ENCODE peak calls at places on chromosome 7, in eight cellular contexts. H is activated T-cell treated with anti-CD3 and anti-CD28 coated beads for 4 hours; O is A549; L is stomach; Y is fibroblast of the conjunctiva; M is stimulated activated CD8-positive, alpha-beta memory T cell treated with anti-CD3 and anti-CD28 coated beads, Interleukin-15, amount 100 ng/mL, for 1 hour; J is NCI-H1436; V is non-pigmented ciliary epithelial cell. T is an unnamed sample.

GRCh38 chr7:112204072-112204775 is 2.0 kb downstream of the DOCK4 start:
- DNase-seq in H (no peak), Y (no peak), L (no peak), J (no peak), V (no peak), O (peak), M (no peak), T (no peak)

GRCh38 chr7:45105588-45106188 is 5.8 kb downstream of the TBRG4 start:
- DNase-seq in L (no peak), V (no peak), M (no peak), Y (no peak), J (no peak), O (no peak), H (no peak), T (no peak)

GRCh38 chr7:80611779-80612178 is 26.7 kb upstream of the CD36 start:
- DNase-seq in V (peak), Y (peak), H (no peak), L (peak), O (no peak), M (no peak), J (no peak), T (no peak)

GRCh38 chr7:46681865-46682503 is 760.9 kb upstream of the IGFBP3 start:
- DNase-seq in J (no peak), O (no peak), H (no peak), L (no peak), M (no peak), V (no peak), Y (no peak), T (no peak)

GRCh38 chr7:52685351-52685750 is 350.1 kb upstream of the POM121L12 start:
- DNase-seq in V (no peak), Y (no peak), M (no peak), O (no peak), J (no peak), L (no peak), H (no peak), T (no peak)

GRCh38 chr7:91264924-91265681 is 870 bp downstream of the FZD1 start:
- DNase-seq in H (no peak), V (no peak), M (no peak), J (peak), O (no peak), L (peak), Y (no peak), T (peak)

GRCh38 chr7:116713918-116714317 is 41.9 kb downstream of the MET start:
- DNase-seq in M (no peak), O (no peak), J (no peak), L (no peak), H (no peak), V (no peak), Y (peak), T (no peak)

GRCh38 chr7:92674379-92674778 is 84.2 kb upstream of the FAM133B start:
- DNase-seq in L (no peak), J (no peak), M (no peak), Y (no peak), O (no peak), H (no peak), V (no peak), T (no peak)

GRCh38 chr7:1045038-1045726 is 836 bp downstream of the GPR146 start:
- DNase-seq in H (no peak), L (no peak), J (no peak), M (no peak), V (no peak), O (no peak), Y (no peak), T (no peak)

GRCh38 chr7:129069021-129069420 is 14.1 kb upstream of the TNPO3 start:
- DNase-seq in Y (no peak), H (no peak), M (no peak), O (no peak), J (no peak), V (no peak), L (no peak), T (no peak)

GRCh38 chr7:124246262-124246863 is 213.5 kb upstream of the TMEM229A start:
- DNase-seq in V (no peak), J (no peak), Y (no peak), H (no peak), O (no peak), L (no peak), M (no peak), T (no peak)

GRCh38 chr7:77538908-77539212 is 1.8 kb downstream of the PTPN12 start:
- DNase-seq in V (no peak), L (no peak), J (no peak), H (no peak), Y (no peak), O (no peak), M (no peak), T (no peak)

GRCh38 chr7:130141161-130141857 is 63.9 kb downstream of the TMEM209 start:
- DNase-seq in M (no peak), Y (peak), H (peak), L (peak), V (peak), O (no peak), J (peak), T (peak)

GRCh38 chr7:156764016-156764669 is 123.6 kb downstream of the RNF32 start:
- DNase-seq in Y (peak), L (peak), M (no peak), J (no peak), V (peak), O (peak), H (no peak), T (peak)

GRCh38 chr7:193538-194256 is 1.3 kb downstream of the FAM20C start:
- DNase-seq in L (no peak), H (no peak), Y (no peak), O (peak), M (no peak), V (no peak), J (no peak), T (no peak)

GRCh38 chr7:93890464-93891068 is at the start of gene TFPI2:
- DNase-seq in J (no peak), L (no peak), Y (no peak), H (no peak), O (peak), M (no peak), V (peak), T (no peak)

GRCh38 chr7:34011711-34012110 is 106.4 kb downstream of the BMPER start:
- DNase-seq in V (no peak), L (no peak), M (no peak), H (no peak), J (no peak), Y (no peak), O (no peak), T (no peak)

GRCh38 chr7:3605222-3605621 is 304.2 kb downstream of the SDK1 start:
- DNase-seq in Y (no peak), M (no peak), V (peak), H (no peak), J (no peak), L (no peak), O (no peak), T (no peak)

T was measured in dorsolateral prefrontal cortex.